ENCODE peak calls at places on chromosome 11, in ten cellular contexts. R is fibroblast of villous mesenchyme, Q is osteocyte, V is NCI-H1417, X is H4, H is nephron progenitor cell, Z is lower leg skin, U is HT1080, W is testis, E is COR-L47. S is an unnamed sample.

GRCh38 chr11:67488155-67488480 is 5.3 kb downstream of the AIP start:
- DNase-seq in R (no peak), Q (no peak), V (no peak), X (no peak), H (no peak), Z (no peak), U (no peak), W (no peak), E (no peak), S (no peak)

GRCh38 chr11:82980292-82980691 is 78.8 kb downstream of the DDIAS start:
- DNase-seq in R (peak), Q (no peak), V (no peak), X (peak), H (no peak), Z (no peak), U (peak), W (no peak), E (no peak), S (peak)

GRCh38 chr11:47869548-47870393 is 21.6 kb upstream of the NUP160 start:
- DNase-seq in R (no peak), Q (no peak), V (no peak), X (no peak), H (no peak), Z (no peak), U (peak), W (no peak), E (no peak), S (no peak)

GRCh38 chr11:64489831-64490441 is 101.1 kb upstream of the SLC22A12 start:
- DNase-seq in R (peak), Q (no peak), V (peak), X (peak), H (peak), Z (no peak), U (peak), W (peak), E (peak), S (peak)

GRCh38 chr11:126925321-126926093 is 75.1 kb downstream of the KIRREL3 start:
- DNase-seq in R (no peak), Q (no peak), V (no peak), X (no peak), H (no peak), Z (no peak), U (peak), W (no peak), E (peak), S (no peak)

GRCh38 chr11:120401506-120401905 is 65.3 kb downstream of the ARHGEF12 start:
- DNase-seq in R (no peak), Q (no peak), V (no peak), X (no peak), H (no peak), Z (no peak), U (no peak), W (no peak), E (no peak), S (no peak)

GRCh38 chr11:45593992-45594391 is 71.4 kb downstream of the CHST1 start:
- DNase-seq in R (no peak), Q (no peak), V (no peak), X (peak), H (no peak), Z (no peak), U (peak), W (peak), E (no peak), S (no peak)

GRCh38 chr11:2769779-2770555 is 70.2 kb upstream of the KCNQ1OT1 start:
- DNase-seq in R (no peak), Q (peak), V (no peak), X (no peak), H (no peak), Z (peak), U (no peak), W (peak), E (no peak), S (no peak)

GRCh38 chr11:72573380-72573949 is 100.8 kb downstream of the PDE2A start:
- DNase-seq in R (peak), Q (no peak), V (peak), X (peak), H (peak), Z (no peak), U (peak), W (peak), E (no peak), S (peak)

GRCh38 chr11:126963603-126964353 is 36.8 kb downstream of the KIRREL3 start:
- DNase-seq in R (no peak), Q (no peak), V (no peak), X (no peak), H (no peak), Z (no peak), U (peak), W (no peak), E (no peak), S (no peak)

S was measured in fibroblast of pulmonary artery.